ENCODE peak calls at places on chromosomes 11 and 22, in ten cellular contexts. D is activated CD4-positive, CD25-positive, alpha-beta regulatory T cell treated with anti-CD3 and anti-CD28 coated beads, Interleukin-2, amount 50 U/mL, for 16 hours; U is BE2C; H is pancreas; O is COR-L47; B is astrocyte of the spinal cord; T is mesenchymal stem cell; Q is Karpas-422; S is fibroblast of pulmonary artery; E is NCI-H1694 treated with DMSO at 0.1 percent for 48 hours. K is an unnamed sample.
A peak's percentile ranks its signal among the peaks of the same experiment; 100 is the strongest.

GRCh38 chr11:61744181-61744580 is 8.3 kb upstream of the MYRF start:
- DNase-seq in D (no peak), U (no peak), H (no peak), O (no peak), B (no peak), T (no peak), Q (no peak), S (no peak), E (no peak), K (no peak)

GRCh38 chr11:114098927-114099326 is 39.4 kb downstream of the ZBTB16 start:
- DNase-seq in D (no peak), U (no peak), H (peak; percentile 70), O (peak; percentile 14), B (no peak), T (no peak), Q (no peak), S (no peak), E (no peak), K (no peak)

GRCh38 chr11:113167599-113167998 is 146.8 kb upstream of the TTC12 start:
- DNase-seq in D (no peak), U (peak; percentile 43), H (no peak), O (peak; percentile 42), B (no peak), T (no peak), Q (no peak), S (no peak), E (no peak), K (no peak)

GRCh38 chr11:79439430-79439892 is 1.4 kb downstream of the TENM4 start:
- DNase-seq in D (no peak), U (no peak), H (no peak), O (no peak), B (peak; percentile 59), T (peak; percentile 44), Q (peak; percentile 56), S (no peak), E (peak; percentile 20), K (no peak)

GRCh38 chr22:12601870-12602779 is 2925.9 kb upstream of the OR11H1 start:
- DNase-seq in D (no peak), U (no peak), H (no peak), O (no peak), B (no peak), T (no peak), Q (no peak), S (no peak), E (no peak), K (no peak)

GRCh38 chr11:112363527-112363926 is 102.9 kb upstream of the PLET1 start:
- DNase-seq in D (no peak), U (no peak), H (no peak), O (no peak), B (peak; percentile 8), T (peak; percentile 56), Q (no peak), S (peak; percentile 51), E (no peak), K (no peak)

GRCh38 chr11:130405428-130405827 is 23.0 kb downstream of the ADAMTS8 start:
- DNase-seq in D (no peak), U (no peak), H (no peak), O (no peak), B (no peak), T (no peak), Q (no peak), S (no peak), E (no peak), K (no peak)

GRCh38 chr11:69599502-69599901 is 41.5 kb upstream of the CCND1 start:
- DNase-seq in D (no peak), U (no peak), H (no peak), O (no peak), B (no peak), T (no peak), Q (no peak), S (no peak), E (no peak), K (no peak)

GRCh38 chr11:81444306-81444705 is 1289.4 kb downstream of the FAM181B start:
- DNase-seq in D (no peak), U (no peak), H (no peak), O (no peak), B (no peak), T (no peak), Q (peak; percentile 44), S (no peak), E (no peak), K (no peak)

GRCh38 chr11:2760196-2760871 is 60.5 kb upstream of the KCNQ1OT1 start:
- DNase-seq in D (no peak), U (no peak), H (no peak), O (no peak), B (no peak), T (no peak), Q (no peak), S (no peak), E (no peak), K (no peak)

GRCh38 chr11:63779044-63779443 is 10.5 kb upstream of the ZFTA start:
- DNase-seq in D (no peak), U (no peak), H (no peak), O (no peak), B (no peak), T (peak; percentile 68), Q (no peak), S (peak; percentile 33), E (no peak), K (no peak)